ENCODE peak calls at places on chromosomes 12 and 14, in six cellular contexts. C is DND-41, T is GM23338, Q is lower leg skin, J is cardiac muscle cell, I is fibroblast of pulmonary artery. L is an unnamed sample.

GRCh38 chr12:24109381-24110039 is 160.0 kb upstream of the SOX5 start:
- DNase-seq in J (peak), T (peak), C (no peak), I (peak), Q (no peak), L (no peak)

GRCh38 chr12:114404451-114405198 is 1.3 kb downstream of the TBX5 start:
- DNase-seq in C (no peak), T (peak), Q (no peak), J (peak), I (peak), L (no peak)

GRCh38 chr12:108214486-108214885 is 85.4 kb downstream of the WSCD2 start:
- DNase-seq in C (peak), J (peak), T (peak), I (peak), Q (no peak), L (peak)

GRCh38 chr14:102926104-102926503 is 3.6 kb downstream of the AMN start:
- DNase-seq in C (no peak), Q (no peak), I (no peak), T (no peak), J (no peak), L (no peak)

GRCh38 chr12:12985817-12986408 is 14.2 kb downstream of the HEBP1 start:
- DNase-seq in I (peak), J (peak), T (peak), C (no peak), Q (no peak), L (no peak)

GRCh38 chr14:51609251-51609986 is 42.3 kb upstream of the FRMD6 start:
- DNase-seq in T (no peak), I (no peak), J (no peak), C (no peak), Q (no peak), L (peak)

GRCh38 chr12:42213023-42213422 is 25.0 kb downstream of the YAF2 start:
- DNase-seq in J (no peak), I (peak), Q (no peak), T (no peak), C (peak), L (no peak)

GRCh38 chr14:102086346-102086971 is 385 bp downstream of the HSP90AA1 start:
- DNase-seq in I (peak), Q (no peak), T (peak), J (peak), C (peak), L (peak)

GRCh38 chr12:6963016-6963731 is 7.3 kb downstream of the PHB2 start:
- DNase-seq in J (no peak), Q (no peak), C (peak), T (peak), I (no peak), L (no peak)

GRCh38 chr12:64459388-64460024 is 7.6 kb downstream of the TBK1 start:
- DNase-seq in T (peak), I (no peak), C (peak), J (no peak), Q (no peak), L (peak)

GRCh38 chr12:65707051-65707450 is 117.2 kb upstream of the HMGA2 start:
- DNase-seq in J (peak), Q (no peak), C (no peak), I (no peak), T (no peak), L (no peak)

GRCh38 chr12:113056631-113057488 is at the start of gene DTX1:
- DNase-seq in J (peak), T (peak), C (peak), Q (no peak), I (no peak), L (no peak)

GRCh38 chr12:117090816-117091711 is 8.2 kb downstream of the TESC start:
- DNase-seq in T (no peak), I (no peak), C (no peak), J (no peak), Q (no peak), L (no peak)

GRCh38 chr14:79197516-79197915 is 1013.8 kb downstream of the DIO2 start:
- DNase-seq in C (no peak), I (no peak), J (no peak), T (no peak), Q (no peak), L (no peak)

GRCh38 chr12:12007001-12007712 is 63.6 kb upstream of the BCL2L14 start:
- DNase-seq in I (no peak), C (no peak), T (no peak), J (peak), Q (no peak), L (peak)

GRCh38 chr12:120814903-120815429 is 89.2 kb downstream of the SPPL3 start:
- DNase-seq in T (no peak), Q (no peak), J (no peak), C (no peak), I (no peak), L (no peak)

GRCh38 chr14:21279783-21280182 is at the start of gene RPGRIP1:
- DNase-seq in C (no peak), Q (no peak), J (no peak), I (no peak), T (no peak), L (no peak)

GRCh38 chr14:22918519-22918808 is 485 bp downstream of the RBM23 start:
- DNase-seq in T (no peak), I (no peak), J (no peak), Q (no peak), C (no peak), L (no peak)

GRCh38 chr12:109998904-109999648 is at the start of gene ANKRD13A:
- DNase-seq in T (peak), Q (peak), I (peak), J (peak), C (peak), L (peak)

GRCh38 chr14:71143391-71144290 is 236.4 kb downstream of the PCNX1 start:
- DNase-seq in J (peak), T (no peak), C (peak), Q (no peak), I (peak), L (peak)

GRCh38 chr14:24920265-24921080 is 129.5 kb downstream of the STXBP6 start:
- DNase-seq in T (no peak), J (peak), Q (no peak), I (peak), C (no peak), L (no peak)

GRCh38 chr14:95784137-95784536 is 70.2 kb upstream of the TCL1A start:
- DNase-seq in J (peak), T (peak), C (peak), I (peak), Q (no peak), L (peak)

GRCh38 chr12:110872100-110872499 is 25.3 kb downstream of the CCDC63 start:
- DNase-seq in J (no peak), Q (no peak), T (no peak), C (no peak), I (no peak), L (no peak)

GRCh38 chr12:12836571-12836970 is 23.4 kb downstream of the DDX47 start:
- DNase-seq in I (no peak), C (no peak), T (no peak), J (no peak), Q (no peak), L (no peak)

GRCh38 chr14:56554301-56554700 is 25.3 kb upstream of the TMEM260 start:
- DNase-seq in I (no peak), C (no peak), T (no peak), Q (no peak), J (no peak), L (no peak)

GRCh38 chr14:56552615-56553014 is 27.0 kb upstream of the TMEM260 start:
- DNase-seq in T (peak), Q (no peak), C (no peak), J (no peak), I (no peak), L (no peak)

GRCh38 chr14:56549721-56550120 is 29.9 kb upstream of the TMEM260 start:
- DNase-seq in Q (no peak), T (no peak), J (no peak), I (no peak), C (no peak), L (no peak)
- TF ChIP-seq CTCF in Q (no peak), T (no peak), J (no peak), I (no peak), C (no peak), L (no peak)

DNA sequence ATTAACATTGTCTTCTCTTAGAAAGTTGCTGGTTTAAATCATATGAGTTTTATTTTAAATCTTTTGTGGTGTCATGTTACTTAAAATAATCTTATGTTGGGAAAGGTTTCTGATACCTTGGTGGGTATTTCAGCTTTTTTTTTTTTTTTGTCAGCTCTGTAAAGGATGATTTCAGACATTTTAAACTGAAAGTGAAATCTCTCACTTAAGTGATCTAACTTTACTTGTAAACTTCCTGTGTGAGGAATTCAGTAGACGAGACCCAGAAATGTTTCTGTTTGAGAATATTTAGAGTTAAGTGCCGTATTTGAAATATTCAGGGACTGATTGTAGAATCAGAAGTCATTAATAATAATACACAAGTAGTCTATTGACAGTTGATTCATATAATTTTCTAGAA is 37.8 kb downstream of the PROX2 start:
- DNase-seq in I (no peak), C (no peak), J (no peak), T (no peak), Q (no peak), L (no peak)
- H3K4me3 ChIP-seq in I (no peak), C (no peak), J (no peak), T (no peak), Q (no peak), L (no peak)

GRCh38 chr14:75186953-75187352 is 10.5 kb upstream of the TMED10 start:
- DNase-seq in C (no peak), T (no peak), I (no peak), Q (no peak), J (no peak), L (no peak)

GRCh38 chr14:75190023-75190422 is 13.6 kb upstream of the TMED10 start:
- DNase-seq in J (no peak), T (no peak), C (no peak), I (no peak), Q (no peak), L (no peak)

GRCh38 chr14:75191100-75191499 is 14.7 kb upstream of the TMED10 start:
- DNase-seq in J (no peak), Q (no peak), C (no peak), I (no peak), T (no peak), L (no peak)

GRCh38 chr14:75185251-75186040 is 9.0 kb upstream of the TMED10 start:
- DNase-seq in I (no peak), J (no peak), C (no peak), Q (no peak), T (no peak), L (no peak)

GRCh38 chr14:75188520-75189267 is 12.3 kb upstream of the TMED10 start:
- DNase-seq in C (no peak), Q (peak), I (no peak), T (no peak), J (no peak), L (no peak)
- TF ChIP-seq CTCF in C (no peak), Q (no peak), I (no peak), T (no peak), J (no peak), L (no peak)

GRCh38 chr14:57865066-57865449 is 834 bp downstream of the SLC35F4 start:
- DNase-seq in Q (no peak), T (no peak), J (no peak), I (no peak), C (no peak), L (no peak)
- H3K4me3 ChIP-seq in Q (no peak), T (peak), J (peak), I (no peak), C (no peak), L (no peak)

DNA sequence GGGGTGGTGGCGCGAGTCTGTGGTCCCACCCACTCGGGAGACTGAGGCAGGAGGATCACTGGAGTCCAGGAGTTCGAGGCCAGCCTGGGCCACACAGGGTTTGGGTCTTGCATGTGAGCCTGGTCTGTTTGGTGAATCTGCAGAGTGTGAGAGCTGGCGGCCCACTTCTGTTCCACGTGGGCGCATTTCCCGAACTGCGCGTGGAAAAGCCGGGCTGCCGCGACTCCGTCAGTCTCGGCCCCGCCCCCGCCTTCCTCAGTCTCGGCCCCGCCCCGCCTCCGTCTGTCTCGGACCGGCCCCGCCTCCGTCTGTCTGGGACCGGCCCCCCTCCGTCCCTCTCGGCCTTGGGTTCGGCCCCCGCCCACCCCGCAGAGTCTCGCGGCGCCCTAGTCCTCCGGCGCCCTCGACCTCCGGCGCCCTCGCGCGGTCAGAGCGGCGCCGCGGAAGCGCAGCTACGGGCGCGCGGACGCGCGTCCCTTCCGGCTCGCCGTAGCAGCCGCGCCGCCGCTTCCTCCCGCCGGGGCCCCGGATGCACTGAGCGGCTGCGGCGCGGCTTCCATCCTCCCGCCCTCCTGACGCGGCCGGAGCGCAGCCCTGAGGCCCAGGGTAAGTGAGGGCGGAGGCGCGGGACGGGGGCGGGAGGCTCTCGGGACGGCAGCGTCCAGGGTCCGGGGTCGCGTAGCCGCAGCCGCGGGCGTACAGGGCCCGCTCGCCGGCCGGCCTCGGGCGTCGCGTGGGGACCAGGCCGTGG is at the start of gene EP400:
- DNase-seq in T (peak), Q (peak), C (peak), I (peak), J (peak), L (peak)
- TF ChIP-seq CTCF in T (peak), Q (no peak), C (peak), I (no peak), J (peak), L (no peak)

DNA sequence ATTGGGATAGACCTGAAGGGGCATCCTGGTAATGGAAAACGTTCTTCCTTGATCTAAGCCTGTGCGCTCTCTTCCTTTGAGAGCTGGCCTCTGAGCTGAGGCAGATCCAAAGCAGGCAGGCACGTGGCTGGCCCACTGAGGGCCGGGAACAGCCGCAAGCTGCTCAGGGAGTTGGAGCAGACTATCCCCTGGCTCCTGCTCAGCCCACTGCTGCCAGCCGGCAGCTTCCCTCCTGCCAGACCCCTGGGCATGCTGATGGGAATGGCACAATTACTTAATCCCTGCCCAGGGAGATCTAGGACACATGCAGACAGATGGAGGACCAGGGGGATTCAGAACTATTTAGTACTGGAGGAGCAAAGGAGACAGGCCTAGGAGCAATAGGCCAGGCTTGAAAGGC is 14.4 kb downstream of the NEUROD4 start:
- DNase-seq in Q (no peak), T (no peak), J (no peak), I (no peak), C (no peak), L (no peak)
- H3K4me3 ChIP-seq in Q (no peak), T (no peak), J (no peak), I (no peak), C (no peak), L (no peak)

GRCh38 chr14:92106095-92106937 is at the start of gene ATXN3:
- DNase-seq in T (peak), C (peak), Q (peak), J (peak), I (peak), L (peak)
- TF ChIP-seq CTCF in T (peak), C (peak), Q (peak), J (peak), I (peak), L (peak)

DNA sequence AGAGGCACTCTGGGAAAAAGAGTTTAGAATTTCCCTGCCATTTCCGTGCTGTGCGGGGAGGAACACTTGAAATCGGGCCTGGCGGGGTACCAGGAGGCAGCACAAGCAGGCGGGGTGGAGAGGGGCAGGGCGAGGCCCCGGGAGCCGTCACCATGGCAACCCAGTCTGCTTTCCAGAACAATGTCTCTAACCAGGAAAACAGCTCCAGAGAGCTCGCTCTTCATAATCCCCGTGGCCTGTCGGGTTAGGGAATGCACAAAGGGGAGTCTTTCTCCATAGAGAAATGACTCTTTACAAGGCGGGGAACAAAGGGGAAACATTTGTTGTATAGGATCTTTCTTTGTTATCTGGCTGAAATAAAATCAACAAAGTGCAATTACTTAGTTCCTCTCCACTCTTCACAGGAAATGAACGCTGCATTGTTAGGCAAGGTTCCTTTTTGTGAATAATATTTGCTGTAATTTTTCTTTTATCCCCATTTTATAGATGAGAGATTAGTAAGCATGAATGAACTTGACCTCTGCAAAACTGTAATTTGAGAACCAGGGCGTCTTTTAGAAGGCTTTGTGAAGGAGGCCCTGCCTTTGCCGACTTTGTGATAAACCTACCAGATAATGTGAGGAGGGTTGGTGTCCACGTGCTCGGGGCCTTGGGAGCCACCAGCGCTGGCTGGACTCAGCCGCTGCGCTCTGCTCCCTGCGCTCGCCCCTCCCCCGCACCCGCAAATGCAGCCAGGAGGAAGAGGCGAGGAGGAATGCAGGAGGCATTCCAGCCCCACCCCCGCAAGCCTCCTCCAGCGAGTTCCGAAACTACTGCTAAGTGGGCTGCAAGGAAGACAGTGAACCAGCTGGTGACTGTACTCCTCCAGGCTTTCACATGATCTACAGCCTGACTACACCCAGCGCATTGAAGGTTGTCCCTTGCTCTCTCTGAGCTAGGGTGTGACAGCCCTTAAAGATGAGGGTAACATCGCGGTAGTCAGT is 105.2 kb upstream of the ATF7IP start:
- DNase-seq in I (peak), T (peak), C (no peak), J (peak), Q (peak), L (peak)
- H3K4me3 ChIP-seq in I (peak), T (peak), C (no peak), J (no peak), Q (no peak), L (peak)

DNA sequence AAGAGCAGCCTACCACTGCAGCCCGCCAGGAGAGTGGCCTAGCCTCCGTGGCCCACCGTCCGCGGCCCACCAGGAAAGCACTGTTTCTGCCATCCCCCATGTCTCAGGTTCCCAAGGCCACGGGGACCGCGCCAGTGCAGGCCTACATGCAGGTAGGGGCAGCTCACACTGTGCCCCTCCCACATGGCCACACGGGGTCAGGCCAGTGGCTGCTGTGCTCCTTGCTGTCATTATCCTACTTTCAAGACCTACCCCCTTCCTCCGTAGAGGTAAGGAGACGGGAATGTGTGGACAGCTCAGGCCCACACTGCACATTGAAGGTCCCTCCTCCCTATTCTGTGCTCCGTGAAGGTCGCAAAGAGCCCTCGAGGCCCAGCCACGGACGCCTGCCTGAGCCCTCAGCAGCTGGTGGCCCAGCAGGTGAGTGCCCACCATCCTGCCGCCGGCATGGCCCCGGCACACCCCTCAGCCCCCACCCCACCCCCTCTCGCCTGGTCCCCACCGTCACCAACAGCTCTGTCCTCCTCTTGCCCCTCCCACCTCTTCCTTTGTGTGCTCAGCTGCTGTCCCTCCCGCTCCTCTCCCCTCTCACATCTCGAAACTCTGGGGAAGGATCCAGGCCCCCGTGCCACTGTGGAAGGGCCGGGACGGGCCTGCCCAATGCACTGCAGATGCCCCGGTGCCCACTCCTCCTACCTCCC is 10.0 kb downstream of the DDX51 start:
- DNase-seq in Q (no peak), J (no peak), T (peak), C (no peak), I (no peak), L (no peak)
- TF ChIP-seq CTCF in Q (no peak), J (no peak), T (no peak), C (no peak), I (no peak), L (no peak)

DNA sequence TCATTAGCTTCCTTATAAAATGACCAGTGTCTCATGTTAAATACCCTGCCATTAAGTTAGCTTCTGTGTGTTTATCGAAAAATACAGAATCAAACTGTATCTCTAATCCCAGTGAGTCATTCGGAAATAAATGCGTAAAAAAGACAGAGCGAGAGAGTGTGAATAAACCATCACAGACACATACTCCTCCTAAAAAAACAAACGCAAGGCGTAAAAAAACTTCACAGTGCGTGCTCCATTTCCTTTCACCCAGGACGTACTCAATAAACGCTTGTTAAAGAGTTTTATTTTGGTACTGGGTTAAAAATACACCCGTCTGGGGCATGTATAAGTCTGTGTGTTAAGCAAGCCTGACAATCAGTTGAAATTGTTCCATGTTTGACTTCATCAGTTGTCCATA is 58.8 kb upstream of the ISM2 start:
- DNase-seq in C (no peak), Q (no peak), J (no peak), I (no peak), T (no peak), L (no peak)
- H3K4me3 ChIP-seq in C (no peak), Q (no peak), J (no peak), I (no peak), T (no peak), L (no peak)

L was measured in AG10803.